ENCODE peak calls at places on chromosome 10, in eight cellular contexts. One of them, this sample, is unnamed.

GRCh38 chr10:75531571-75532031 is 100.2 kb downstream of the LRMDA start:
- DNase-seq in left ventricle myocardium inferior: no peak
- DNase-seq in neural progenitor cell: no peak
- DNase-seq in AG04450: no peak
- DNase-seq in lower lobe of right lung: no peak
- DNase-seq in endothelial cell of umbilical vein: no peak
- DNase-seq in IMR-90: no peak
- DNase-seq in Peyer's patch: no peak
- DNase-seq in this sample: no peak

GRCh38 chr10:128062837-128063563 is 63.2 kb downstream of the MKI67 start:
- DNase-seq in left ventricle myocardium inferior: no peak
- DNase-seq in neural progenitor cell: no peak
- DNase-seq in AG04450: no peak
- DNase-seq in lower lobe of right lung: no peak
- DNase-seq in endothelial cell of umbilical vein: peak; percentile 37
- DNase-seq in IMR-90: no peak
- DNase-seq in Peyer's patch: no peak
- DNase-seq in this sample: peak; percentile 21

GRCh38 chr10:89814278-89814677 is 112.9 kb downstream of the KIF20B start:
- DNase-seq in left ventricle myocardium inferior: no peak
- DNase-seq in neural progenitor cell: no peak
- DNase-seq in AG04450: no peak
- DNase-seq in lower lobe of right lung: no peak
- DNase-seq in endothelial cell of umbilical vein: no peak
- DNase-seq in IMR-90: no peak
- DNase-seq in Peyer's patch: no peak
- DNase-seq in this sample: peak; percentile 70

GRCh38 chr10:46528171-46528671 is 28.2 kb downstream of the GPRIN2 start:
- DNase-seq in left ventricle myocardium inferior: peak; percentile 10
- DNase-seq in neural progenitor cell: no peak
- DNase-seq in AG04450: no peak
- DNase-seq in lower lobe of right lung: peak; percentile 53
- DNase-seq in endothelial cell of umbilical vein: no peak
- DNase-seq in IMR-90: no peak
- DNase-seq in Peyer's patch: peak; percentile 51
- DNase-seq in this sample: no peak

GRCh38 chr10:108591417-108591816 is 1331.9 kb downstream of the XPNPEP1 start:
- DNase-seq in left ventricle myocardium inferior: no peak
- DNase-seq in neural progenitor cell: no peak
- DNase-seq in AG04450: no peak
- DNase-seq in lower lobe of right lung: no peak
- DNase-seq in endothelial cell of umbilical vein: no peak
- DNase-seq in IMR-90: no peak
- DNase-seq in Peyer's patch: no peak
- DNase-seq in this sample: no peak

GRCh38 chr10:29946953-29947700 is 112.3 kb downstream of the JCAD start:
- DNase-seq in left ventricle myocardium inferior: peak; percentile 22
- DNase-seq in neural progenitor cell: peak; percentile 27
- DNase-seq in AG04450: peak; percentile 74
- DNase-seq in lower lobe of right lung: no peak
- DNase-seq in endothelial cell of umbilical vein: peak; percentile 73
- DNase-seq in IMR-90: peak; percentile 94
- DNase-seq in Peyer's patch: no peak
- DNase-seq in this sample: peak; percentile 13

GRCh38 chr10:44102726-44103255 is 282.1 kb downstream of the CXCL12 start:
- DNase-seq in left ventricle myocardium inferior: no peak
- DNase-seq in neural progenitor cell: no peak
- DNase-seq in AG04450: no peak
- DNase-seq in lower lobe of right lung: no peak
- DNase-seq in endothelial cell of umbilical vein: no peak
- DNase-seq in IMR-90: no peak
- DNase-seq in Peyer's patch: no peak
- DNase-seq in this sample: no peak

GRCh38 chr10:108639010-108639409 is 1284.3 kb downstream of the XPNPEP1 start:
- DNase-seq in left ventricle myocardium inferior: no peak
- DNase-seq in neural progenitor cell: no peak
- DNase-seq in AG04450: no peak
- DNase-seq in lower lobe of right lung: peak; percentile 40
- DNase-seq in endothelial cell of umbilical vein: no peak
- DNase-seq in IMR-90: no peak
- DNase-seq in Peyer's patch: no peak
- DNase-seq in this sample: no peak

GRCh38 chr10:75432763-75433162 is 1.3 kb downstream of the LRMDA start:
- DNase-seq in left ventricle myocardium inferior: no peak
- DNase-seq in neural progenitor cell: peak; percentile 41
- DNase-seq in AG04450: no peak
- DNase-seq in lower lobe of right lung: no peak
- DNase-seq in endothelial cell of umbilical vein: no peak
- DNase-seq in IMR-90: no peak
- DNase-seq in Peyer's patch: no peak
- DNase-seq in this sample: no peak

GRCh38 chr10:51937736-51938135 is 238.3 kb upstream of the CSTF2T start:
- DNase-seq in left ventricle myocardium inferior: no peak
- DNase-seq in neural progenitor cell: no peak
- DNase-seq in AG04450: peak; percentile 41
- DNase-seq in lower lobe of right lung: no peak
- DNase-seq in endothelial cell of umbilical vein: no peak
- DNase-seq in IMR-90: peak; percentile 91
- DNase-seq in Peyer's patch: no peak
- DNase-seq in this sample: no peak

GRCh38 chr10:51852297-51852696 is 152.9 kb upstream of the CSTF2T start:
- DNase-seq in left ventricle myocardium inferior: no peak
- DNase-seq in neural progenitor cell: no peak
- DNase-seq in AG04450: no peak
- DNase-seq in lower lobe of right lung: no peak
- DNase-seq in endothelial cell of umbilical vein: no peak
- DNase-seq in IMR-90: no peak
- DNase-seq in Peyer's patch: no peak
- DNase-seq in this sample: no peak

GRCh38 chr10:123038782-123039631 is 30.2 kb downstream of the ACADSB start:
- DNase-seq in left ventricle myocardium inferior: no peak
- DNase-seq in neural progenitor cell: peak; percentile 7
- DNase-seq in AG04450: no peak
- DNase-seq in lower lobe of right lung: no peak
- DNase-seq in endothelial cell of umbilical vein: no peak
- DNase-seq in IMR-90: no peak
- DNase-seq in Peyer's patch: no peak
- DNase-seq in this sample: no peak

GRCh38 chr10:125928928-125929585 is 32.7 kb downstream of the FANK1 start:
- DNase-seq in left ventricle myocardium inferior: no peak
- DNase-seq in neural progenitor cell: no peak
- DNase-seq in AG04450: no peak
- DNase-seq in lower lobe of right lung: no peak
- DNase-seq in endothelial cell of umbilical vein: no peak
- DNase-seq in IMR-90: no peak
- DNase-seq in Peyer's patch: no peak
- DNase-seq in this sample: no peak
- H3K4me3 ChIP-seq in left ventricle myocardium inferior: no peak overlapping the region
- H3K4me3 ChIP-seq in neural progenitor cell: no peak overlapping the region
- H3K4me3 ChIP-seq in AG04450: no peak overlapping the region
- H3K4me3 ChIP-seq in lower lobe of right lung: no peak overlapping the region
- H3K4me3 ChIP-seq in endothelial cell of umbilical vein: no peak overlapping the region
- H3K4me3 ChIP-seq in IMR-90: no peak overlapping the region
- H3K4me3 ChIP-seq in Peyer's patch: no peak overlapping the region
- H3K4me3 ChIP-seq in this sample: no peak overlapping the region

GRCh38 chr10:106789623-106790022 is 374.9 kb downstream of the SORCS1 start:
- DNase-seq in left ventricle myocardium inferior: no peak
- DNase-seq in neural progenitor cell: no peak
- DNase-seq in AG04450: no peak
- DNase-seq in lower lobe of right lung: no peak
- DNase-seq in endothelial cell of umbilical vein: no peak
- DNase-seq in IMR-90: no peak
- DNase-seq in Peyer's patch: no peak
- DNase-seq in this sample: no peak

GRCh38 chr10:106795619-106796018 is 368.9 kb downstream of the SORCS1 start:
- DNase-seq in left ventricle myocardium inferior: peak; percentile 24
- DNase-seq in neural progenitor cell: peak; percentile 75
- DNase-seq in AG04450: no peak
- DNase-seq in lower lobe of right lung: no peak
- DNase-seq in endothelial cell of umbilical vein: no peak
- DNase-seq in IMR-90: no peak
- DNase-seq in Peyer's patch: no peak
- DNase-seq in this sample: peak; percentile 25
- TF ChIP-seq CTCF in left ventricle myocardium inferior: peak; percentile 61
- TF ChIP-seq CTCF in neural progenitor cell: peak; percentile 84
- TF ChIP-seq CTCF in AG04450: no peak
- TF ChIP-seq CTCF in lower lobe of right lung: peak; percentile 49
- TF ChIP-seq CTCF in endothelial cell of umbilical vein: no peak
- TF ChIP-seq CTCF in IMR-90: no peak
- TF ChIP-seq CTCF in Peyer's patch: no peak
- TF ChIP-seq CTCF in this sample: peak; percentile 38

GRCh38 chr10:6201511-6201975 is 1.2 kb upstream of the PFKFB3 start:
- DNase-seq in left ventricle myocardium inferior: peak; percentile 83
- DNase-seq in neural progenitor cell: peak; percentile 88
- DNase-seq in AG04450: no peak
- DNase-seq in lower lobe of right lung: peak; percentile 86
- DNase-seq in endothelial cell of umbilical vein: peak; percentile 54
- DNase-seq in IMR-90: peak; percentile 70
- DNase-seq in Peyer's patch: peak; percentile 79
- DNase-seq in this sample: peak; percentile 74

GRCh38 chr10:6203331-6204062 is 765 bp downstream of the PFKFB3 start:
- DNase-seq in left ventricle myocardium inferior: peak; percentile 67
- DNase-seq in neural progenitor cell: peak; percentile 95
- DNase-seq in AG04450: no peak
- DNase-seq in lower lobe of right lung: peak; percentile 79
- DNase-seq in endothelial cell of umbilical vein: peak; percentile 46
- DNase-seq in IMR-90: peak; percentile 47
- DNase-seq in Peyer's patch: peak; percentile 78
- DNase-seq in this sample: peak; percentile 85

GRCh38 chr10:6202098-6202683 is 541 bp upstream of the PFKFB3 start:
- DNase-seq in left ventricle myocardium inferior: no peak
- DNase-seq in neural progenitor cell: peak; percentile 37
- DNase-seq in AG04450: no peak
- DNase-seq in lower lobe of right lung: no peak
- DNase-seq in endothelial cell of umbilical vein: no peak
- DNase-seq in IMR-90: no peak
- DNase-seq in Peyer's patch: peak; percentile 60
- DNase-seq in this sample: no peak

GRCh38 chr10:6204063-6204340 is 1.3 kb downstream of the PFKFB3 start:
- DNase-seq in left ventricle myocardium inferior: no peak
- DNase-seq in neural progenitor cell: peak; percentile 66
- DNase-seq in AG04450: no peak
- DNase-seq in lower lobe of right lung: peak; percentile 80
- DNase-seq in endothelial cell of umbilical vein: no peak
- DNase-seq in IMR-90: no peak
- DNase-seq in Peyer's patch: peak; percentile 66
- DNase-seq in this sample: no peak

DNA sequence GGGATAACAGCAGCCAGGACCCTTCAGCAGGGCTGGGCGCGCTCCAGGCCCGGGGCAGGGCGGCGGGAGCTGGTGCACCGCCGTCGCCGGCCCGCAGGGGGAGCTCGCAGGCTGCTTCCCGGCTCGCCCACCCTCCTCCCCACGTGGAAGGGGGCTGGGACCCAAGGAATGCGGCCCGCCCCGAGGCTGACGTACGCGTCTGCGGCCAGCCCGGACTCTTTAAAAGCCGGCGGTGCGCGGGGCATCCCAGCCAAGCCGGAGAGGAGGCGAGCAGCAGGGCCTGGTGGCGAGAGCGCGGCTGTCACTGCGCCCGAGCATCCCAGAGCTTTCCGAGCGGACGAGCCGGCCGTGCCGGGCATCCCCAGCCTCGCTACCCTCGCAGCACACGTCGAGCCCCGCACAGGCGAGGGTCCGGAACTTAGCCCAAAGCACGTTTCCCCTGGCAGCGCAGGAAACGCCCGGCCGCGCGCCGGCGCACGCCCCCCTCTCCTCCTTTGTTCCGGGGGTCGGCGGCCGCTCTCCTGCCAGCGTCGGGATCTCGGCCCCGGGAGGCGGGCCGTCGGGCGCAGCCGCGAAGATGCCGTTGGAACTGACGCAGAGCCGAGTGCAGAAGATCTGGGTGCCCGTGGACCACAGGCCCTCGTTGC is at the start of gene PFKFB3:
- DNase-seq in left ventricle myocardium inferior: peak; percentile 97
- DNase-seq in neural progenitor cell: peak; percentile 99
- DNase-seq in AG04450: peak; percentile 91
- DNase-seq in lower lobe of right lung: peak; percentile 98
- DNase-seq in endothelial cell of umbilical vein: peak; percentile 93
- DNase-seq in IMR-90: peak; percentile 92
- DNase-seq in Peyer's patch: peak; percentile 95
- DNase-seq in this sample: peak; percentile 99
- H3K27me3 ChIP-seq in left ventricle myocardium inferior: no peaks in the 10 kb centered on the region
- H3K27me3 ChIP-seq in neural progenitor cell: peaks cover 47% of the 10 kb centered on the region
- H3K27me3 ChIP-seq in AG04450: no peaks in the 10 kb centered on the region
- H3K27me3 ChIP-seq in lower lobe of right lung: no peaks in the 10 kb centered on the region
- H3K27me3 ChIP-seq in endothelial cell of umbilical vein: no peaks in the 10 kb centered on the region
- H3K27me3 ChIP-seq in IMR-90: no peaks in the 10 kb centered on the region
- H3K27me3 ChIP-seq in Peyer's patch: no peaks in the 10 kb centered on the region
- H3K27me3 ChIP-seq in this sample: no peaks in the 10 kb centered on the region

DNA sequence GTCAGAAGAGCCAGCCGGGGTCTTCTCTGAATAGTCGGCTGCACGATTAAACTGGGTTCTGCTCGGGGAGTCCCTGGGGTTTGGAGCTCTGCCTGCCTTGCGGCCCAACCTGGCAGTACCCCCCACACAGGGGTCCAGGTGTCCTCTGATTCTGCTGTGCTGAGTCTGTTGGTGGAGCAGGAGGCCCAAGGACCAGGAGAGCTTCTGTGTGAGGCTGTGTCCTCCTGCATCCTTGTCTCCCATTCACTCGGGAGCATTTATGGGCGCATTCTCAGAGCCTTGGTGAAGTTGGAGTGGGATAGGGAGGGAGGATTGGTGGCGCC is 14.2 kb downstream of the INPP5A start:
- DNase-seq in left ventricle myocardium inferior: no peak
- DNase-seq in neural progenitor cell: no peak
- DNase-seq in AG04450: no peak
- DNase-seq in lower lobe of right lung: no peak
- DNase-seq in endothelial cell of umbilical vein: no peak
- DNase-seq in IMR-90: no peak
- DNase-seq in Peyer's patch: no peak
- DNase-seq in this sample: no peak
- H3K4me3 ChIP-seq in left ventricle myocardium inferior: no peak overlapping the region
- H3K4me3 ChIP-seq in neural progenitor cell: no peak overlapping the region
- H3K4me3 ChIP-seq in AG04450: no peak overlapping the region
- H3K4me3 ChIP-seq in lower lobe of right lung: no peak overlapping the region
- H3K4me3 ChIP-seq in endothelial cell of umbilical vein: no peak overlapping the region
- H3K4me3 ChIP-seq in IMR-90: no peak overlapping the region
- H3K4me3 ChIP-seq in Peyer's patch: peak overlapping the region; percentile 9
- H3K4me3 ChIP-seq in this sample: no peak overlapping the region

GRCh38 chr10:113095419-113095818 is 145.4 kb downstream of the TCF7L2 start:
- DNase-seq in left ventricle myocardium inferior: no peak
- DNase-seq in neural progenitor cell: no peak
- DNase-seq in AG04450: no peak
- DNase-seq in lower lobe of right lung: no peak
- DNase-seq in endothelial cell of umbilical vein: no peak
- DNase-seq in IMR-90: no peak
- DNase-seq in Peyer's patch: no peak
- DNase-seq in this sample: no peak
- TF ChIP-seq CTCF in left ventricle myocardium inferior: no peak
- TF ChIP-seq CTCF in neural progenitor cell: no peak
- TF ChIP-seq CTCF in AG04450: no peak
- TF ChIP-seq CTCF in lower lobe of right lung: no peak
- TF ChIP-seq CTCF in endothelial cell of umbilical vein: no peak
- TF ChIP-seq CTCF in IMR-90: no peak
- TF ChIP-seq CTCF in Peyer's patch: no peak
- TF ChIP-seq CTCF in this sample: no peak